ENCODE peak calls at places on chromosomes 4 and X, in seven cellular contexts. A is tibial nerve, Z is AG10803, C is coronary artery, S is ascending aorta, Q is heart left ventricle, T is keratinocyte. R is an unnamed sample.

GRCh38 chrX:38278682-38279081 is 48.6 kb downstream of the RPGR start:
- DNase-seq in S (no peak), C (no peak), T (no peak), Z (peak), Q (no peak), A (no peak), R (no peak)

GRCh38 chr4:158133551-158133950 is 39.3 kb downstream of the GASK1B start:
- DNase-seq in A (no peak), Q (no peak), T (no peak), C (no peak), Z (no peak), S (no peak), R (no peak)

GRCh38 chrX:131792789-131793462 is 230.2 kb upstream of the STK26 start:
- DNase-seq in A (no peak), Z (peak), C (peak), Q (peak), T (peak), S (peak), R (peak)

GRCh38 chr4:15213415-15213814 is 211.1 kb downstream of the CPEB2 start:
- DNase-seq in A (no peak), Z (peak), T (no peak), S (no peak), Q (no peak), C (no peak), R (no peak)

GRCh38 chr4:102678107-102678506 is 82.7 kb downstream of the MANBA start:
- DNase-seq in T (no peak), Z (no peak), C (no peak), A (no peak), Q (no peak), S (no peak), R (no peak)

GRCh38 chr4:47486306-47486705 is 1.2 kb downstream of the ATP10D start:
- DNase-seq in C (no peak), Z (no peak), A (no peak), Q (no peak), S (no peak), T (no peak), R (no peak)

GRCh38 chr4:89939464-89939863 is 44.8 kb downstream of the MMRN1 start:
- DNase-seq in C (no peak), Q (no peak), A (no peak), Z (no peak), S (no peak), T (no peak), R (no peak)

GRCh38 chrX:115289465-115289864 is at the start of gene LUZP4:
- DNase-seq in C (no peak), Z (no peak), Q (no peak), T (no peak), A (no peak), S (no peak), R (no peak)

GRCh38 chrX:53239474-53239873 is 14.5 kb upstream of the KDM5C start:
- DNase-seq in S (no peak), T (no peak), Z (no peak), C (no peak), Q (no peak), A (no peak), R (no peak)

GRCh38 chrX:17376381-17377046 is 1.5 kb downstream of the NHS start:
- DNase-seq in C (no peak), A (no peak), S (no peak), T (no peak), Z (no peak), Q (no peak), R (no peak)

GRCh38 chr4:66911898-66912297 is 633.4 kb downstream of the CENPC start:
- DNase-seq in S (no peak), T (no peak), C (no peak), Q (no peak), Z (no peak), A (no peak), R (no peak)

GRCh38 chr4:113026556-113026955 is 22.9 kb upstream of the ANK2 start:
- DNase-seq in C (no peak), T (no peak), A (no peak), S (no peak), Z (peak), Q (no peak), R (no peak)

GRCh38 chrX:50072110-50072509 is 128.7 kb downstream of the AKAP4 start:
- DNase-seq in T (no peak), A (no peak), S (no peak), C (no peak), Q (no peak), Z (no peak), R (no peak)

GRCh38 chr4:181823183-181823582 is 420.0 kb upstream of the TENM3 start:
- DNase-seq in A (no peak), Z (no peak), Q (no peak), C (no peak), S (no peak), T (no peak), R (no peak)

GRCh38 chr4:81031389-81032173 is 1.1 kb downstream of the BMP3 start:
- DNase-seq in Z (no peak), S (no peak), T (no peak), Q (no peak), A (no peak), C (no peak), R (no peak)

GRCh38 chrX:41664307-41665299 is 24.2 kb upstream of the GPR34 start:
- DNase-seq in Z (peak), C (no peak), A (no peak), S (no peak), Q (no peak), T (no peak), R (no peak)

GRCh38 chr4:185552254-185552653 is 16.9 kb upstream of the PDLIM3 start:
- DNase-seq in Q (no peak), Z (no peak), C (no peak), T (no peak), S (no peak), A (no peak), R (no peak)

GRCh38 chrX:66016905-66017658 is 22.8 kb downstream of the VSIG4 start:
- DNase-seq in A (no peak), Z (no peak), T (no peak), Q (no peak), C (no peak), S (no peak), R (no peak)

GRCh38 chr4:41022116-41022515 is 192.2 kb downstream of the APBB2 start:
- DNase-seq in C (no peak), T (no peak), Z (peak), Q (no peak), S (no peak), A (no peak), R (no peak)

DNA sequence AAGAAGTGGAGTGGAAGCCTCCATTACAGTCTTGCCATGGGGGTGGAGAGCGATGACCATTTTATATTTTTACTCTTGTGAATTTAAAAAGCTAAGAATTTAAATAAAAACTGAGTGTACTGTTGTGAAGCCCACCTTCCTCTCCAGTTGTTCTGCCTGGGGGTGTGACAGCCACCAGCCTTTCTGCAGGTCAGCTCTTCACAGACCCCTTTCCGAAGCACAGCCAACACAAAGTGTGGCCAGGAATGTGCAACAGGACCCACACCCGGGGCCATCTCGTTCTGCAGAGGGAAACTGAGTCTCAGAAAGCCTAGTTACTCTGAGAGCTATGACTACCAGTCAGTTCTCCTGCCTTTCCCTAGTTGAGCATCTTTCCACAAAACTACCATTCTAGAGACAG is 1.4 kb downstream of the GRPEL1 start:
- DNase-seq in Z (no peak), S (peak), T (no peak), Q (no peak), C (no peak), A (no peak), R (no peak)
- H3K4me3 ChIP-seq in Z (peak), S (peak), T (peak), Q (peak), C (peak), A (no peak), R (no peak)

DNA sequence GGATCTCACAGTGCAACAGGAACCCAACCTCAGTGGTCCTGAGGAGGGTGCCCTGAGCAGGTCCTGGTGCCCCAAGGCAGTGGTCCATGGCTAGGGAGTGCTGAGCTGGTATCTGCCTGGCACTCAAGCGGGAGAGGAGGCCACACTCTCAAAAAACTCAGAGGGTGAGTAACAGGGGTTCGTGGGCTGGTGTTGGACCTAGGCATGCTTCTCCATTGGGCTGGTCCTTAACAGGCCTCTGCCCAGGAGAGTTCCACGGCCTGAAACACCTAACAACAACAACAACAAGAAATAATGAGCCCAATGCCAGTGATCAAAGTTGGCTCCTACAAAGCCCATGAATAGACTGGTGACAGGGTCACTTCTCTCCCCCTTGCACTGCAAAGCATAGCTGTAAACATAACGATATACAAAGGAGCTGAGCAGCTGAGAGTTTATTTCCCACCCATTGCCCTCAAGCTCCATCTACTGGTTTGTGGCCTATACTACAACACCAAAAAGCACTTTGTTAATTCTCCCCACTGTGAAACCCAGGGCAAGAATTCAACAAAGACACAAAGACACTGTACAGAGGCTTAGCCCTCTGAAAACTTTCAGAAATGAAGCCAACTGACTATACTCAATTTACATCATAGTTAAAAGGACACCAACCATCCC is 736.2 kb upstream of the ADGRL3 start:
- DNase-seq in Z (no peak), A (no peak), Q (no peak), S (no peak), T (no peak), C (no peak), R (no peak)
- TF ChIP-seq CTCF in Z (peak), A (no peak), Q (no peak), S (no peak), T (peak), C (no peak), R (no peak)

DNA sequence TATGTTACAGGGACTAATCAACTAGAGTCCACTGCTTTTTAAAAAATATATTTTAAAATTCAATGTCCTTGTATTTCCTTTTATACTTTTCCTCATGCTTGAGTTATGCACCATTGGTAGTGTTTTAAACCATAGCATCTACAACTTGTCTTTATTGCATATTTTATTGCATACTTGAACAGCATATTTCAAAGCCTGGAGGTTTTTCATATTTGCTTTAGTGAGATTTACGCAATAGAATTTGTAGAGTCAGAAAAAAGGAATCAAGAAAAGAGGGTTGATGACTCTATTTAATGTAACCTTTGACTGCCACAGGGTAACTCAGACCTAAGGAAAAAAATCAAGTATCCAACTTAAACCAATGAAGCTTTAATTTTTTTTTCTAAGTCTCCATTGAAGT is 1165.7 kb upstream of the IGFBP7 start:
- DNase-seq in T (no peak), S (no peak), Z (no peak), C (no peak), A (no peak), Q (no peak), R (no peak)
- H3K4me3 ChIP-seq in T (no peak), S (no peak), Z (no peak), C (no peak), A (no peak), Q (no peak), R (no peak)

DNA sequence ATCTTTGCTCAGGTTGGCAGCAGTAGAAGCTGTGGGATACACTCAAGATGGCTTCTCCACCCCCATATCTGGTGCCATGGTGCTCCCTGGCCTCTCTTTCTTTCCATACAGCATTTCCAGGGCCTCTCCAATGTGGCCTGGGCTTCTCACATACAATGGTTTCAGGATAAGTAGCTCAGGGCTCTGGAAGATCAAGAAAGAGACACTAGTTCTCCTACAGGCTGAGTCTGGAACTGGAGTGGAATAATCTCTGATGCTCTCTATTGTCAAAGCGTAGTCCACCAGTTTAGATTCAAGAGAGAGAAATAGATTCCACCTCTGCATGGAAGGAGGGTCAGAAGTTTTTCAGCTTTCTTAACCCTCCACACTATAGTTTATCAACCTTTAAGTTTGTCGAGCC is 138.2 kb upstream of the AADAT start:
- DNase-seq in S (no peak), C (no peak), Q (no peak), Z (no peak), A (no peak), T (no peak), R (no peak)
- TF ChIP-seq CTCF in S (no peak), C (no peak), Q (no peak), Z (no peak), A (no peak), T (no peak), R (no peak)

DNA sequence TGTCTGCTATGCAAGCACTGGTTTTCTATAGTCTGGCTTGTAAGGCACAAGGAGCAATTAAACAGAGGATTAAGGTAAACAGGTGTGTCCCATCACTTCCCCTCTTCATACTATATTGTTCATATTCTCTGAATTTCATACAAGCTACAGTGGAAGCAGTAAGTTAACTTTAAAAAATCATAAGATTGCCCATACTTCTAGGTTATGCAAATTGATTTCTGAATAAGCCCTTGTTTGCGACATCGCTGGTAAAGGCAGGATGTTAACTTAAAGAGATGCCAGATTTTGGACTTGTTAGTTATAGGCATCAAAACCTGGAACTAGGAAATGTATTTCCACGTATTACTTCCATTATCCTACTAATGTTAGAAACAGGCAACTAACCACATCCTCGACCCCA is 1.0 kb upstream of the TMEM131L start:
- DNase-seq in Q (no peak), S (no peak), Z (no peak), A (no peak), T (no peak), C (no peak), R (no peak)
- H3K4me3 ChIP-seq in Q (no peak), S (peak), Z (peak), A (peak), T (peak), C (peak), R (no peak)

GRCh38 chrX:153645151-153645550 is 1.9 kb upstream of the DUSP9 start:
- DNase-seq in C (no peak), Z (no peak), S (peak), A (no peak), Q (peak), T (no peak), R (peak)

GRCh38 chrX:153643431-153644351 is 3.3 kb upstream of the DUSP9 start:
- DNase-seq in T (no peak), Z (no peak), C (no peak), Q (peak), A (no peak), S (peak), R (peak)

GRCh38 chrX:153645921-153646481 is 1.0 kb upstream of the DUSP9 start:
- DNase-seq in Q (peak), A (no peak), S (peak), Z (no peak), T (no peak), C (no peak), R (no peak)

GRCh38 chrX:153642655-153643430 is 4.2 kb upstream of the DUSP9 start:
- DNase-seq in C (no peak), A (no peak), Q (peak), T (no peak), S (peak), Z (no peak), R (peak)

DNA sequence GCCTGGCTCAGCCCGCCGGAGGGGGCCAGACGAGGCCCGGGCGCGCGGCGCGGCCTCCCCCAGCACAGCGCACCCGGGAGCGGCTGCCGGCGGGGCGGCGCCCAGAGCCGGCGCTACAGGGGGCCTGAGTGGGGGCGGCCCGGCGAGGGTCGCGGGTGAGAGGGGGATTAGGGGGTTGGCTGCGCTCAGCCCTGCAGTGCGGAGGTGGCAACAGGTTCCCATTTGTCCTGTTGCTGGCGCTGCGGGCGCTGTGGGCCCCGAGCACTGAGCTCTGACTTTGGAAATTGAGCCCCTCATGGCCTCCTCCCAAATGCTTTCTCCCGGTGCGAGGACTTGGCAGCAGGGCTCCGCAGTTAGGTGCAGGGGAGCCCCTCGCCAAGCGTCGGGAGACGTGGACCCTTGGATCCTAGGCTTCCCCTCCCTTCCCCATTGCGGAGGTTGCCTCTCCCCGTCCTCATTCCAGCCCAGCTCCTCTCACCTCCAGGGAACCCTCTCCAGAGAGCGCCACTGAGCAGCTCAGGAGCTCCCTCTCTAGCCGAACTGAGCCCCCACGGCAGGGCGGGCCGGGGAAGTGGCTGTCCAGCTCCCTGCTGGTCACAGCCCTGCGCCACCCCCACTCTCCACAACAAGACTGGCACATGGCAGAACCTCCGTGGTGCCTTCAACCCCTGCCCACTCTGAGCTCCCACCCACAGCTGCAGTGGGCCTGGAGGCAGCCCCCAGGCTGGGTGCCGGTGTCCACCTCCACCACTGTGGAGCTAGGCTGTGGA is 2.5 kb upstream of the DUSP9 start:
- DNase-seq in T (no peak), Q (peak), C (no peak), A (no peak), Z (no peak), S (peak), R (peak)
- TF ChIP-seq CTCF in T (no peak), Q (no peak), C (no peak), A (no peak), Z (no peak), S (no peak), R (no peak)

GRCh38 chr4:6058531-6059374 is 40.5 kb upstream of the C4orf50 start:
- DNase-seq in A (no peak), S (no peak), Z (no peak), C (no peak), T (no peak), Q (no peak), R (no peak)
- H3K4me3 ChIP-seq in A (no peak), S (no peak), Z (no peak), C (no peak), T (no peak), Q (no peak), R (no peak)

GRCh38 chr4:23923840-23924239 is 34.0 kb upstream of the PPARGC1A start:
- DNase-seq in Z (no peak), T (no peak), S (no peak), Q (no peak), A (no peak), C (no peak), R (no peak)
- TF ChIP-seq CTCF in Z (no peak), T (peak), S (no peak), Q (no peak), A (no peak), C (no peak), R (no peak)